ENCODE peak calls at places on chromosomes 16 and 17, in nine cellular contexts. One of them, this sample, is unnamed. For H3K27me3, the result is how much of the 10 kb centered on the place peaks cover.

GRCh38 chr17:63189930-63190329 is 223.9 kb downstream of the TANC2 start:
- DNase-seq in fibroblast of lung: peak
- DNase-seq in kidney epithelial cell: no peak
- DNase-seq in neuronal stem cell: no peak
- DNase-seq in GM23248: peak
- DNase-seq in upper lobe of right lung: no peak
- DNase-seq in pancreas: no peak
- DNase-seq in neural progenitor cell: no peak
- DNase-seq in iPS DF 6.9: no peak
- DNase-seq in this sample: no peak

GRCh38 chr17:78675316-78675616 is 98.1 kb upstream of the DNAH17 start:
- DNase-seq in upper lobe of right lung: peak
- DNase-seq in iPS DF 6.9: no peak
- DNase-seq in kidney epithelial cell: no peak
- DNase-seq in GM23248: no peak
- DNase-seq in fibroblast of lung: no peak
- DNase-seq in pancreas: no peak
- DNase-seq in neural progenitor cell: no peak
- DNase-seq in neuronal stem cell: no peak
- DNase-seq in this sample: no peak

GRCh38 chr16:47858333-47859067 is 297.3 kb downstream of the ABCC12 start:
- DNase-seq in neuronal stem cell: no peak
- DNase-seq in GM23248: no peak
- DNase-seq in pancreas: no peak
- DNase-seq in iPS DF 6.9: no peak
- DNase-seq in upper lobe of right lung: no peak
- DNase-seq in kidney epithelial cell: no peak
- DNase-seq in fibroblast of lung: no peak
- DNase-seq in neural progenitor cell: no peak
- DNase-seq in this sample: no peak

GRCh38 chr17:46730026-46730425 is 88.5 kb downstream of the WNT3 start:
- DNase-seq in GM23248: no peak
- DNase-seq in neural progenitor cell: no peak
- DNase-seq in fibroblast of lung: no peak
- DNase-seq in neuronal stem cell: no peak
- DNase-seq in pancreas: no peak
- DNase-seq in upper lobe of right lung: no peak
- DNase-seq in kidney epithelial cell: no peak
- DNase-seq in iPS DF 6.9: no peak
- DNase-seq in this sample: no peak

GRCh38 chr17:61410555-61411089 is 11.0 kb downstream of the TBX2 start:
- DNase-seq in upper lobe of right lung: peak
- DNase-seq in neuronal stem cell: peak
- DNase-seq in iPS DF 6.9: no peak
- DNase-seq in fibroblast of lung: peak
- DNase-seq in pancreas: no peak
- DNase-seq in neural progenitor cell: peak
- DNase-seq in GM23248: peak
- DNase-seq in kidney epithelial cell: no peak
- DNase-seq in this sample: peak

GRCh38 chr16:11173426-11173825 is 82.6 kb downstream of the SOCS1 start:
- DNase-seq in fibroblast of lung: no peak
- DNase-seq in pancreas: no peak
- DNase-seq in upper lobe of right lung: no peak
- DNase-seq in kidney epithelial cell: no peak
- DNase-seq in iPS DF 6.9: no peak
- DNase-seq in neuronal stem cell: no peak
- DNase-seq in neural progenitor cell: no peak
- DNase-seq in GM23248: no peak
- DNase-seq in this sample: no peak

GRCh38 chr16:66926171-66926570 is 836 bp upstream of the RRAD start:
- DNase-seq in pancreas: no peak
- DNase-seq in fibroblast of lung: no peak
- DNase-seq in kidney epithelial cell: no peak
- DNase-seq in neuronal stem cell: no peak
- DNase-seq in iPS DF 6.9: no peak
- DNase-seq in upper lobe of right lung: no peak
- DNase-seq in GM23248: peak
- DNase-seq in neural progenitor cell: no peak
- DNase-seq in this sample: no peak

GRCh38 chr16:4509420-4509819 is 29.2 kb downstream of the CDIP1 start:
- DNase-seq in pancreas: no peak
- DNase-seq in fibroblast of lung: no peak
- DNase-seq in kidney epithelial cell: no peak
- DNase-seq in GM23248: no peak
- DNase-seq in iPS DF 6.9: no peak
- DNase-seq in neural progenitor cell: no peak
- DNase-seq in neuronal stem cell: no peak
- DNase-seq in upper lobe of right lung: no peak
- DNase-seq in this sample: no peak

GRCh38 chr16:16163109-16163508 is 60.2 kb downstream of the ABCC6 start:
- DNase-seq in GM23248: no peak
- DNase-seq in kidney epithelial cell: no peak
- DNase-seq in neural progenitor cell: no peak
- DNase-seq in neuronal stem cell: no peak
- DNase-seq in iPS DF 6.9: no peak
- DNase-seq in upper lobe of right lung: no peak
- DNase-seq in pancreas: no peak
- DNase-seq in fibroblast of lung: no peak
- DNase-seq in this sample: no peak

GRCh38 chr16:87344931-87345631 is 27.9 kb upstream of the C16orf95 start:
- DNase-seq in kidney epithelial cell: no peak
- DNase-seq in GM23248: no peak
- DNase-seq in iPS DF 6.9: no peak
- DNase-seq in upper lobe of right lung: peak
- DNase-seq in neuronal stem cell: no peak
- DNase-seq in neural progenitor cell: no peak
- DNase-seq in fibroblast of lung: no peak
- DNase-seq in pancreas: no peak
- DNase-seq in this sample: peak

GRCh38 chr16:84013787-84014569 is 28.6 kb downstream of the SLC38A8 start:
- DNase-seq in upper lobe of right lung: peak
- DNase-seq in neuronal stem cell: peak
- DNase-seq in kidney epithelial cell: peak
- DNase-seq in fibroblast of lung: peak
- DNase-seq in GM23248: peak
- DNase-seq in iPS DF 6.9: peak
- DNase-seq in pancreas: peak
- DNase-seq in neural progenitor cell: peak
- DNase-seq in this sample: peak

GRCh38 chr17:81712468-81713003 is 452 bp downstream of the SLC25A10 start:
- DNase-seq in neural progenitor cell: peak
- DNase-seq in kidney epithelial cell: no peak
- DNase-seq in upper lobe of right lung: no peak
- DNase-seq in neuronal stem cell: no peak
- DNase-seq in pancreas: no peak
- DNase-seq in fibroblast of lung: no peak
- DNase-seq in GM23248: peak
- DNase-seq in iPS DF 6.9: no peak
- DNase-seq in this sample: no peak

GRCh38 chr17:78747479-78747878 is 34.6 kb downstream of the CYTH1 start:
- DNase-seq in kidney epithelial cell: no peak
- DNase-seq in upper lobe of right lung: no peak
- DNase-seq in iPS DF 6.9: no peak
- DNase-seq in neuronal stem cell: no peak
- DNase-seq in fibroblast of lung: no peak
- DNase-seq in pancreas: no peak
- DNase-seq in GM23248: peak
- DNase-seq in neural progenitor cell: no peak
- DNase-seq in this sample: no peak

GRCh38 chr16:81582655-81583441 is 138.2 kb downstream of the CMIP start:
- DNase-seq in GM23248: peak
- DNase-seq in upper lobe of right lung: no peak
- DNase-seq in neuronal stem cell: no peak
- DNase-seq in kidney epithelial cell: no peak
- DNase-seq in neural progenitor cell: peak
- DNase-seq in fibroblast of lung: peak
- DNase-seq in iPS DF 6.9: no peak
- DNase-seq in pancreas: peak
- DNase-seq in this sample: no peak

GRCh38 chr16:54093281-54093680 is 193.3 kb downstream of the IRX3 start:
- DNase-seq in upper lobe of right lung: no peak
- DNase-seq in neural progenitor cell: no peak
- DNase-seq in GM23248: no peak
- DNase-seq in neuronal stem cell: no peak
- DNase-seq in fibroblast of lung: no peak
- DNase-seq in pancreas: no peak
- DNase-seq in kidney epithelial cell: no peak
- DNase-seq in iPS DF 6.9: no peak
- DNase-seq in this sample: no peak

GRCh38 chr17:37317867-37318266 is 57.9 kb upstream of the C17orf78 start:
- DNase-seq in fibroblast of lung: no peak
- DNase-seq in GM23248: no peak
- DNase-seq in iPS DF 6.9: no peak
- DNase-seq in neuronal stem cell: no peak
- DNase-seq in neural progenitor cell: no peak
- DNase-seq in kidney epithelial cell: no peak
- DNase-seq in upper lobe of right lung: no peak
- DNase-seq in pancreas: no peak
- DNase-seq in this sample: no peak

DNA sequence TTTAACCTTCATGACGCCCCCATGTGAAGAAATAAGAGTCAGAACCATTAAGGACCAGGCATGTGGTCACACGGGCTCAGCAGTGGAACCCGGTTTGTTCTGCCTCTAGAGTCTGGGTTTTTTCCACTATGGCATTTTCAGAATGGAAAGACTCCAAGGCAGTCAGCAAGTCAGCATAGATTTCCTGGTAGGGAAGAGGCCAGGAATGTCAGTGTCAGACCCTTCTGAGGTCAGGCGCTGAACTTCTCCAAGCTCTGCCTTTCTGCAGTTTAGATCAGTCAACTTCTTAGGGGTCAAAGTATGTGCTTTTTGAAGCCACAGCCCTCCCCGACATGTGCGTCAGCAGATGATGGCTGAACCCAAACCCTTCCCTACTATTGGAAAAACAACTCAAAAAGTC is 3.9 kb downstream of the SSTR2 start:
- DNase-seq in kidney epithelial cell: no peak
- DNase-seq in neuronal stem cell: no peak
- DNase-seq in neural progenitor cell: no peak
- DNase-seq in iPS DF 6.9: no peak
- DNase-seq in upper lobe of right lung: no peak
- DNase-seq in pancreas: no peak
- DNase-seq in fibroblast of lung: no peak
- DNase-seq in GM23248: no peak
- DNase-seq in this sample: no peak
- H3K27me3 ChIP-seq in kidney epithelial cell: under half
- H3K27me3 ChIP-seq in neuronal stem cell: half or more
- H3K27me3 ChIP-seq in neural progenitor cell: under half
- H3K27me3 ChIP-seq in iPS DF 6.9: under half
- H3K27me3 ChIP-seq in upper lobe of right lung: under half
- H3K27me3 ChIP-seq in pancreas: under half
- H3K27me3 ChIP-seq in fibroblast of lung: under half
- H3K27me3 ChIP-seq in GM23248: half or more
- H3K27me3 ChIP-seq in this sample: under half

GRCh38 chr16:30628628-30629342 is 18.6 kb upstream of the ZNF689 start:
- DNase-seq in fibroblast of lung: peak
- DNase-seq in neural progenitor cell: peak
- DNase-seq in GM23248: peak
- DNase-seq in pancreas: peak
- DNase-seq in upper lobe of right lung: peak
- DNase-seq in iPS DF 6.9: no peak
- DNase-seq in kidney epithelial cell: no peak
- DNase-seq in neuronal stem cell: peak
- DNase-seq in this sample: peak

GRCh38 chr16:30637952-30638351 is 12.8 kb upstream of the PRR14 start:
- DNase-seq in fibroblast of lung: peak
- DNase-seq in upper lobe of right lung: no peak
- DNase-seq in iPS DF 6.9: no peak
- DNase-seq in pancreas: no peak
- DNase-seq in neural progenitor cell: peak
- DNase-seq in kidney epithelial cell: no peak
- DNase-seq in GM23248: peak
- DNase-seq in neuronal stem cell: no peak
- DNase-seq in this sample: no peak

GRCh38 chr16:30636599-30636998 is 14.2 kb upstream of the PRR14 start:
- DNase-seq in iPS DF 6.9: no peak
- DNase-seq in GM23248: no peak
- DNase-seq in pancreas: no peak
- DNase-seq in neural progenitor cell: no peak
- DNase-seq in neuronal stem cell: no peak
- DNase-seq in kidney epithelial cell: no peak
- DNase-seq in fibroblast of lung: no peak
- DNase-seq in upper lobe of right lung: no peak
- DNase-seq in this sample: no peak

DNA sequence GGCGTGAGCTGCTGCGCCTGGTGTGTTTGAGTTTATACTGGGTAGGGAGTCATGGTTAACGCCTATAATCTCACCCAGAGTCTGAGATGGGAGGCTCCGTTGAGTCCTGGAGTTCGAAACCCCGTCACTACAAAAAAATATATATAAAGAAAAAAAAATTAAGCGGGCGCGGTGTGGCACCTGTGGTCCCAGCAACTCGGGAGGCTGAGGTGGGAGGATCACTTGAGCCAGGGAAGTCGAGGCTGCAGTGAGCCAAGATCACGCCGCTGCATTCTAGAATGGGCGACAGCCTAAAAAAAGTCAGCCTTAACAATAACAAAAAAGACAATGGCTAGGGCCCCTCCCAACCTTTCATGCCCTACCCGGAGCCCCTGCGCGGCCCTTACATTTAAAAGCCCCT is 17.2 kb upstream of the PRR14 start:
- DNase-seq in neural progenitor cell: peak
- DNase-seq in iPS DF 6.9: no peak
- DNase-seq in pancreas: no peak
- DNase-seq in neuronal stem cell: no peak
- DNase-seq in kidney epithelial cell: no peak
- DNase-seq in GM23248: no peak
- DNase-seq in fibroblast of lung: no peak
- DNase-seq in upper lobe of right lung: no peak
- DNase-seq in this sample: no peak
- H3K27me3 ChIP-seq in neural progenitor cell: under half
- H3K27me3 ChIP-seq in iPS DF 6.9: under half
- H3K27me3 ChIP-seq in pancreas: under half
- H3K27me3 ChIP-seq in neuronal stem cell: under half
- H3K27me3 ChIP-seq in kidney epithelial cell: under half
- H3K27me3 ChIP-seq in GM23248: under half
- H3K27me3 ChIP-seq in fibroblast of lung: under half
- H3K27me3 ChIP-seq in upper lobe of right lung: under half
- H3K27me3 ChIP-seq in this sample: under half

GRCh38 chr16:85286066-85286712 is 173.9 kb upstream of the CIBAR2 start:
- DNase-seq in pancreas: no peak
- DNase-seq in kidney epithelial cell: no peak
- DNase-seq in fibroblast of lung: peak
- DNase-seq in iPS DF 6.9: no peak
- DNase-seq in GM23248: peak
- DNase-seq in upper lobe of right lung: no peak
- DNase-seq in neuronal stem cell: no peak
- DNase-seq in neural progenitor cell: no peak
- DNase-seq in this sample: no peak
- H3K27me3 ChIP-seq in pancreas: under half
- H3K27me3 ChIP-seq in kidney epithelial cell: under half
- H3K27me3 ChIP-seq in fibroblast of lung: under half
- H3K27me3 ChIP-seq in iPS DF 6.9: under half
- H3K27me3 ChIP-seq in GM23248: under half
- H3K27me3 ChIP-seq in upper lobe of right lung: under half
- H3K27me3 ChIP-seq in neuronal stem cell: under half
- H3K27me3 ChIP-seq in neural progenitor cell: under half
- H3K27me3 ChIP-seq in this sample: under half

GRCh38 chr17:48559609-48560451 is 14.9 kb upstream of the HOXB2 start:
- DNase-seq in neuronal stem cell: no peak
- DNase-seq in neural progenitor cell: no peak
- DNase-seq in GM23248: no peak
- DNase-seq in fibroblast of lung: peak
- DNase-seq in pancreas: no peak
- DNase-seq in iPS DF 6.9: no peak
- DNase-seq in kidney epithelial cell: no peak
- DNase-seq in upper lobe of right lung: peak
- DNase-seq in this sample: no peak
- H3K27me3 ChIP-seq in neuronal stem cell: half or more
- H3K27me3 ChIP-seq in neural progenitor cell: half or more
- H3K27me3 ChIP-seq in GM23248: under half
- H3K27me3 ChIP-seq in fibroblast of lung: under half
- H3K27me3 ChIP-seq in pancreas: under half
- H3K27me3 ChIP-seq in iPS DF 6.9: half or more
- H3K27me3 ChIP-seq in kidney epithelial cell: under half
- H3K27me3 ChIP-seq in upper lobe of right lung: under half
- H3K27me3 ChIP-seq in this sample: under half

This sample was measured in CD4-positive, CD25-positive, alpha-beta regulatory T cell.